ENCODE peak calls at places on chromosomes 12 and 14, in five cellular contexts. R is neural progenitor cell, S is GM23248, E is IMR-90, G is PC-9. K is an unnamed sample.

GRCh38 chr14:63759454-63759853 is 31.6 kb upstream of the SGPP1 start:
- DNase-seq in R (no peak), S (peak; percentile 52), E (peak; percentile 7), G (no peak), K (no peak)

GRCh38 chr12:37672655-37673260 is 643.8 kb upstream of the ALG10B start:
- DNase-seq in R (no peak), S (peak; percentile 22), E (no peak), G (no peak), K (no peak)

GRCh38 chr14:78530078-78530477 is 359.9 kb downstream of the NRXN3 start:
- DNase-seq in R (peak; percentile 88), S (peak; percentile 41), E (no peak), G (no peak), K (no peak)

GRCh38 chr14:51609987-51610283 is 41.8 kb upstream of the FRMD6 start:
- DNase-seq in R (no peak), S (peak; percentile 53), E (peak; percentile 59), G (no peak), K (no peak)

GRCh38 chr14:24132061-24132685 is 1.7 kb downstream of the FITM1 start:
- DNase-seq in R (no peak), S (no peak), E (no peak), G (no peak), K (no peak)

GRCh38 chr12:57094194-57095160 is 5.6 kb downstream of the NAB2 start:
- DNase-seq in R (no peak), S (no peak), E (no peak), G (no peak), K (no peak)

GRCh38 chr12:67720383-67720856 is 71.9 kb downstream of the DYRK2 start:
- DNase-seq in R (no peak), S (peak; percentile 35), E (peak; percentile 76), G (no peak), K (no peak)

GRCh38 chr12:60257063-60257462 is 661.2 kb downstream of the SLC16A7 start:
- DNase-seq in R (peak; percentile 21), S (peak; percentile 75), E (peak; percentile 86), G (no peak), K (peak; percentile 82)

GRCh38 chr12:74963867-74964331 is 245.7 kb downstream of the KCNC2 start:
- DNase-seq in R (no peak), S (no peak), E (no peak), G (no peak), K (no peak)

DNA sequence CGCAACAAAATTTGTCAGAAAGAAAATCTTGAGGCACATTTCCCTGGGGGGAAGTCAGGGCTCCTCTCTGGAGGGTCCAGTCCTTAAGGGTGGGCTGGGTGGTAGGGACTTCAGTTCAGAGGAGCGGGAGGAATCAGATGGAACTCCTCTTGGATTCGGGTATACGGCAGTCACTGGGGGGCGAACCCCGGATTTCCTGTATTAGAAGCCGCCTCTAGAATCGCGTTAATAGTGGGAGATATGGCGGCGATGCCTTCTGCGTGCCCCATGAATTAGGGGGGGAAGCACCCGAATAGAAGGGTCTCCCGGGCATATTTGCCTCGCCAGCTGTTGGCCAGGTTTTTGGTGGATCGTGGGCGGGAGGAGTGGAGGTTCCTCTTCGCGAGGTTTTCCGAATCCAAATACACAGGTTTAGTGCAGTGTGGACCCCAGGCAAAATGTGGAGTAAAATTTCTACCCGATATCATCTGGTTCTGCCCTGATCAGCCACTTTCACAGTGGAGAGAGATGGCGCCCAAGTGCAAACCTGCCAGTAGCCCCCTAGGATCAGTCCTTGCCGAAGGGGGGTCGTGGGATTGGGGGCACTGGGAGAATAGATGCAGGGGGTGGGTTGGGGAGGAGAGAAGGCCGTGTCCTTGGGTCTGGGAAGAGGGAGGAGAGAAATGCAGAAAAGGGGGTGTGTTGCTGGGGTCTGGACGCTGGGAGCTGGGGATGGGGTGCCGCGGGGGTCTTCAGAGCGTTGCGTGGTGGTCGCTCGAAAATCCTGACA is 637 bp downstream of the MEG3 start:
- DNase-seq in R (no peak), S (peak; percentile 56), E (no peak), G (no peak), K (peak; percentile 30)
- H3K27me3 ChIP-seq in R (no peaks in the 10 kb centered on the region), S (no peaks in the 10 kb centered on the region), E (no peaks in the 10 kb centered on the region), G (peaks cover 33% of the 10 kb centered on the region), K (peaks cover 4% of the 10 kb centered on the region)

GRCh38 chr14:73503648-73504047 is 12.9 kb downstream of the RIOX1 start:
- DNase-seq in R (no peak), S (peak; percentile 59), E (peak; percentile 76), G (no peak), K (no peak)
- H3K4me2 ChIP-seq in R (no peak overlapping the region), S (no peak overlapping the region), E (no peak overlapping the region), G (no peak overlapping the region), K (no peak overlapping the region)

GRCh38 chr12:122200541-122201175 is 2.9 kb upstream of the B3GNT4 start:
- DNase-seq in R (peak; percentile 49), S (no peak), E (no peak), G (no peak), K (no peak)

GRCh38 chr12:122201381-122201780 is 2.1 kb upstream of the B3GNT4 start:
- DNase-seq in R (no peak), S (no peak), E (no peak), G (no peak), K (no peak)

GRCh38 chr12:122203301-122203967 is at the start of gene B3GNT4:
- DNase-seq in R (peak; percentile 79), S (peak; percentile 76), E (peak; percentile 26), G (no peak), K (peak; percentile 40)

GRCh38 chr12:122203968-122204828 is 689 bp downstream of the B3GNT4 start:
- DNase-seq in R (peak; percentile 58), S (peak; percentile 14), E (no peak), G (no peak), K (no peak)

GRCh38 chr12:122202017-122202416 is 1.5 kb upstream of the B3GNT4 start:
- DNase-seq in R (no peak), S (no peak), E (no peak), G (no peak), K (no peak)
- H3K27me3 ChIP-seq in R (peaks cover 54% of the 10 kb centered on the region), S (no peaks in the 10 kb centered on the region), E (peaks cover 22% of the 10 kb centered on the region), G (no peaks in the 10 kb centered on the region), K (peaks cover 9% of the 10 kb centered on the region)

GRCh38 chr14:103695331-103696026 is 19.8 kb downstream of the XRCC3 start:
- DNase-seq in R (no peak), S (no peak), E (no peak), G (no peak), K (no peak)

GRCh38 chr14:103697601-103698379 is 17.5 kb downstream of the XRCC3 start:
- DNase-seq in R (no peak), S (no peak), E (no peak), G (no peak), K (no peak)

GRCh38 chr14:103696027-103696402 is 19.2 kb downstream of the XRCC3 start:
- DNase-seq in R (no peak), S (no peak), E (no peak), G (no peak), K (no peak)

GRCh38 chr14:103697196-103697595 is 18.1 kb downstream of the XRCC3 start:
- DNase-seq in R (no peak), S (no peak), E (no peak), G (no peak), K (no peak)

GRCh38 chr14:103696466-103697071 is 18.7 kb downstream of the XRCC3 start:
- DNase-seq in R (no peak), S (peak; percentile 39), E (peak; percentile 91), G (no peak), K (peak; percentile 71)
- H3K4me2 ChIP-seq in R (no peak overlapping the region), S (no peak overlapping the region), E (peak overlapping the region; percentile 45), G (no peak overlapping the region), K (no peak overlapping the region)

GRCh38 chr14:36647417-36647826 is 14.2 kb upstream of the PAX9 start:
- DNase-seq in R (peak; percentile 41), S (no peak), E (no peak), G (no peak), K (no peak)
- H3K27me3 ChIP-seq in R (peaks cover 100% of the 10 kb centered on the region), S (peaks cover 75% of the 10 kb centered on the region), E (peaks cover 51% of the 10 kb centered on the region), G (no peaks in the 10 kb centered on the region), K (peaks cover 53% of the 10 kb centered on the region)

DNA sequence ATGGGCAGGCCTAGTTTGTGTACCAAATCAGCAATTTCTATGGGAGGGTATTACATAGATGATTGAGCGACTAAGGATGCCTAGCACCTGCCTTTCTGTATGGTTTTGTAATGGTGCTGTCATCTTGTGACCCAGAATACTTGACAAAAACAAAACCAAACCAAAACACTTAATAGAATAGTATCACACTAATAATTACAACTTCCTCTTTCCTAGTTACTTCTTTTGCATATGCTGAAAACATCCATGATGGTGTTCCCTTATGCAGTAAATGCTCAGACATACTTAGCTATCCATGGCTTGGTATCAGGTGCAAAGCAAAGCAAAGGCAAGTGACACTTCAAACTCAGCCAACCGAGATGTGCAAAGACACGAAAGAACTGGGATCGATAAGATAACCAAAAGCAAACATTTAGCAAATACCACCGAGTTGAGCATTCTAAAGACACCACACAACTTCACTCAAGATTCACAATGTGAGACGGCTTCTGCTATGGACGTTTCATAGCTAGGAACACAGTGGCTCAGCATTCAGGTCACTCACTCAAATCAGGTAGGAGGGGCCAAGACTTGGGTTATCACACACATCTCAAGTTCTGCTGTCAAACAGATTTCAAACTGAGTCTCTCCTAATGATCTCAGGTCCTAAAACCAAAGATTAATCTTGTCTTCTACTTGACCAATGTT is 24.3 kb downstream of the PPP1CC start:
- DNase-seq in R (no peak), S (no peak), E (no peak), G (no peak), K (no peak)
- H3K4me2 ChIP-seq in R (no peak overlapping the region), S (no peak overlapping the region), E (no peak overlapping the region), G (no peak overlapping the region), K (no peak overlapping the region)

K was measured in endothelial cell of umbilical vein.